ENCODE peak calls at places on chromosomes 2 and 18, in nine cellular contexts. C is H4, L is fibroblast of lung, U is NCI-H1105, Z is glutamatergic neuron, S is iPS-NIHi11, E is GM12865, I is GM12891, F is posterior cingulate gyrus. R is an unnamed sample.

GRCh38 chr2:36568533-36569246 is 29.3 kb downstream of the FEZ2 start:
- DNase-seq in C (peak; percentile 6), L (peak; percentile 39), U (no peak), Z (no peak), S (no peak), E (no peak), I (no peak), F (no peak), R (no peak)

GRCh38 chr2:189541591-189541990 is 39.0 kb downstream of the SLC40A1 start:
- DNase-seq in C (no peak), L (no peak), U (no peak), Z (no peak), S (no peak), E (no peak), I (no peak), F (no peak), R (no peak)

GRCh38 chr2:38178556-38179419 is 102.8 kb upstream of the CYP1B1 start:
- DNase-seq in C (no peak), L (peak; percentile 80), U (no peak), Z (no peak), S (no peak), E (peak; percentile 76), I (no peak), F (no peak), R (no peak)

GRCh38 chr18:45837283-45838070 is 12.0 kb downstream of the SIGLEC15 start:
- DNase-seq in C (no peak), L (peak; percentile 59), U (no peak), Z (peak; percentile 79), S (peak; percentile 67), E (peak; percentile 41), I (no peak), F (no peak), R (peak; percentile 28)

GRCh38 chr2:40448476-40449079 is 3.3 kb downstream of the SLC8A1 start:
- DNase-seq in C (peak; percentile 23), L (peak; percentile 54), U (peak; percentile 29), Z (no peak), S (peak; percentile 30), E (peak; percentile 32), I (no peak), F (no peak), R (no peak)

GRCh38 chr2:39488450-39488849 is 51.4 kb upstream of the MAP4K3 start:
- DNase-seq in C (peak; percentile 77), L (peak; percentile 96), U (no peak), Z (no peak), S (no peak), E (no peak), I (no peak), F (no peak), R (no peak)

GRCh38 chr2:12821656-12822055 is 104.9 kb downstream of the TRIB2 start:
- DNase-seq in C (no peak), L (no peak), U (no peak), Z (no peak), S (no peak), E (no peak), I (no peak), F (no peak), R (no peak)

GRCh38 chr2:36410681-36411080 is 55.1 kb downstream of the CRIM1 start:
- DNase-seq in C (no peak), L (no peak), U (no peak), Z (no peak), S (no peak), E (no peak), I (no peak), F (no peak), R (no peak)

GRCh38 chr2:23636412-23636811 is 251.4 kb downstream of the KLHL29 start:
- DNase-seq in C (no peak), L (peak; percentile 24), U (no peak), Z (no peak), S (peak; percentile 45), E (no peak), I (no peak), F (peak; percentile 40), R (no peak)

GRCh38 chr18:46301571-46301970 is 197.4 kb downstream of the HAUS1 start:
- DNase-seq in C (no peak), L (no peak), U (no peak), Z (no peak), S (no peak), E (no peak), I (no peak), F (no peak), R (no peak)

GRCh38 chr2:194826241-194826640 is 830.8 kb upstream of the SLC39A10 start:
- DNase-seq in C (peak; percentile 45), L (no peak), U (no peak), Z (no peak), S (no peak), E (no peak), I (no peak), F (no peak), R (no peak)

GRCh38 chr2:129729646-129730045 is 249.8 kb upstream of the RAB6C start:
- DNase-seq in C (no peak), L (no peak), U (no peak), Z (no peak), S (no peak), E (no peak), I (no peak), F (no peak), R (no peak)

GRCh38 chr2:112583497-112584133 is 794 bp upstream of the CHCHD5 start:
- DNase-seq in C (peak; percentile 42), L (peak; percentile 32), U (no peak), Z (no peak), S (no peak), E (peak; percentile 24), I (no peak), F (no peak), R (peak; percentile 19)

GRCh38 chr2:134392689-134393476 is 139.0 kb downstream of the MGAT5 start:
- DNase-seq in C (no peak), L (no peak), U (peak; percentile 67), Z (no peak), S (no peak), E (no peak), I (no peak), F (no peak), R (no peak)

GRCh38 chr2:26630669-26631360 is 10.4 kb downstream of the CIB4 start:
- DNase-seq in C (peak; percentile 53), L (no peak), U (no peak), Z (no peak), S (peak; percentile 54), E (no peak), I (no peak), F (no peak), R (no peak)

GRCh38 chr2:179106342-179107178 is 56.6 kb upstream of the CCDC141 start:
- DNase-seq in C (peak; percentile 95), L (peak; percentile 97), U (peak; percentile 75), Z (no peak), S (peak; percentile 17), E (peak; percentile 79), I (no peak), F (no peak), R (no peak)

GRCh38 chr18:49656098-49656591 is 94.3 kb downstream of the LIPG start:
- DNase-seq in C (peak; percentile 99), L (peak; percentile 55), U (no peak), Z (no peak), S (no peak), E (no peak), I (no peak), F (no peak), R (no peak)

GRCh38 chr2:95277246-95277906 is 3.1 kb downstream of the PROM2 start:
- DNase-seq in C (peak; percentile 57), L (no peak), U (no peak), Z (peak; percentile 14), S (peak; percentile 76), E (peak; percentile 8), I (no peak), F (no peak), R (no peak)

GRCh38 chr2:21019000-21019677 is 24.7 kb downstream of the APOB start:
- DNase-seq in C (no peak), L (no peak), U (no peak), Z (no peak), S (no peak), E (no peak), I (no peak), F (no peak), R (no peak)

GRCh38 chr2:207241198-207241597 is 75.5 kb upstream of the KLF7 start:
- DNase-seq in C (no peak), L (no peak), U (no peak), Z (no peak), S (no peak), E (peak; percentile 48), I (no peak), F (no peak), R (no peak)

GRCh38 chr2:128714861-128715312 is 396.2 kb upstream of the HS6ST1 start:
- DNase-seq in C (no peak), L (no peak), U (no peak), Z (no peak), S (peak; percentile 46), E (no peak), I (no peak), F (no peak), R (no peak)

GRCh38 chr2:621303-622099 is 55.7 kb downstream of the TMEM18 start:
- DNase-seq in C (no peak), L (no peak), U (no peak), Z (no peak), S (no peak), E (no peak), I (no peak), F (no peak), R (no peak)

GRCh38 chr18:58862851-58863538 is 1.7 kb upstream of the ZNF532 start:
- DNase-seq in C (no peak), L (peak; percentile 69), U (peak; percentile 20), Z (peak; percentile 47), S (peak; percentile 59), E (no peak), I (peak; percentile 49), F (no peak), R (peak; percentile 50)

GRCh38 chr2:12587729-12588522 is 128.8 kb upstream of the TRIB2 start:
- DNase-seq in C (peak; percentile 40), L (peak; percentile 94), U (no peak), Z (no peak), S (no peak), E (peak; percentile 62), I (no peak), F (no peak), R (no peak)

GRCh38 chr2:195533771-195534642 is 123.0 kb upstream of the SLC39A10 start:
- DNase-seq in C (peak; percentile 48), L (peak; percentile 84), U (no peak), Z (no peak), S (peak; percentile 9), E (peak; percentile 60), I (no peak), F (peak; percentile 63), R (no peak)

GRCh38 chr2:140362361-140362760 is 1582.2 kb upstream of the NXPH2 start:
- DNase-seq in C (no peak), L (no peak), U (no peak), Z (no peak), S (no peak), E (no peak), I (no peak), F (no peak), R (no peak)

GRCh38 chr2:101406867-101407266 is 19.6 kb upstream of the CREG2 start:
- DNase-seq in C (peak; percentile 35), L (peak; percentile 84), U (no peak), Z (no peak), S (no peak), E (no peak), I (no peak), F (no peak), R (no peak)

GRCh38 chr18:35732652-35733051 is 151.1 kb downstream of the GALNT1 start:
- DNase-seq in C (peak; percentile 10), L (peak; percentile 12), U (no peak), Z (no peak), S (no peak), E (no peak), I (no peak), F (no peak), R (no peak)

GRCh38 chr2:70514612-70515055 is 39.0 kb downstream of the TGFA start:
- DNase-seq in C (no peak), L (no peak), U (peak; percentile 84), Z (peak; percentile 45), S (peak; percentile 39), E (no peak), I (no peak), F (no peak), R (peak; percentile 86)

GRCh38 chr2:24515335-24515734 is 24.3 kb downstream of the NCOA1 start:
- DNase-seq in C (no peak), L (no peak), U (no peak), Z (no peak), S (no peak), E (no peak), I (no peak), F (no peak), R (no peak)

GRCh38 chr2:241764272-241765241 is 12.1 kb upstream of the GAL3ST2 start:
- DNase-seq in C (no peak), L (no peak), U (no peak), Z (peak; percentile 43), S (no peak), E (no peak), I (no peak), F (no peak), R (no peak)